ENCODE peak calls at places on chromosomes 13 and 19, in four cellular contexts. M, S, R and E are unnamed samples.

GRCh38 chr13:49399801-49400472 is 43.9 kb downstream of the CAB39L start:
- ATAC-seq in M (no peak), S (no peak), R (no peak), E (no peak)

GRCh38 chr19:1657632-1658445 is 5.4 kb upstream of the TCF3 start:
- ATAC-seq in M (no peak), S (no peak), R (peak), E (no peak)

GRCh38 chr13:31201341-31202024 is 1.7 kb downstream of the B3GLCT start:
- ATAC-seq in M (no peak), S (no peak), R (no peak), E (no peak)

GRCh38 chr19:39828015-39828633 is 5.8 kb downstream of the DYRK1B start:
- ATAC-seq in M (no peak), S (no peak), R (no peak), E (no peak)

GRCh38 chr13:43720780-43721397 is 65.9 kb downstream of the ENOX1 start:
- ATAC-seq in M (no peak), S (no peak), R (no peak), E (no peak)

GRCh38 chr13:31134055-31134711 is 27.5 kb downstream of the HSPH1 start:
- ATAC-seq in M (no peak), S (no peak), R (no peak), E (no peak)

GRCh38 chr19:14006766-14007562 is 844 bp upstream of the RFX1 start:
- ATAC-seq in M (peak), S (peak), R (peak), E (peak)

GRCh38 chr13:95783747-95784146 is 106.8 kb downstream of the DNAJC3 start:
- ATAC-seq in M (no peak), S (no peak), R (no peak), E (no peak)

GRCh38 chr13:48492123-48493075 is 40.5 kb downstream of the RCBTB2 start:
- ATAC-seq in M (no peak), S (peak), R (peak), E (peak)

GRCh38 chr19:41799444-41800000 is 3.1 kb downstream of the CEACAM3 start:
- ATAC-seq in M (peak), S (no peak), R (peak), E (no peak)

GRCh38 chr19:5273782-5274181 is 66.8 kb downstream of the PTPRS start:
- ATAC-seq in M (no peak), S (no peak), R (no peak), E (no peak)

GRCh38 chr19:1287622-1288527 is 2.2 kb downstream of the EFNA2 start:
- ATAC-seq in M (no peak), S (peak), R (no peak), E (no peak)

GRCh38 chr13:48506092-48506701 is 26.7 kb downstream of the RCBTB2 start:
- ATAC-seq in M (no peak), S (no peak), R (no peak), E (peak)

GRCh38 chr13:50685491-50685890 is 158.0 kb downstream of the DLEU7 start:
- ATAC-seq in M (no peak), S (no peak), R (no peak), E (no peak)

GRCh38 chr13:35469781-35470380 is 6.6 kb downstream of the MAB21L1 start:
- ATAC-seq in M (no peak), S (no peak), R (no peak), E (no peak)

GRCh38 chr19:36213793-36214387 is 575 bp downstream of the ZNF565 start:
- ATAC-seq in M (no peak), S (no peak), R (peak), E (no peak)

GRCh38 chr19:5948697-5949564 is 29.0 kb downstream of the RANBP3 start:
- ATAC-seq in M (no peak), S (no peak), R (no peak), E (no peak)

GRCh38 chr19:38653028-38653571 is 5.7 kb downstream of the ACTN4 start:
- ATAC-seq in M (peak), S (peak), R (no peak), E (peak)
- TF ChIP-seq POLR2AphosphoS5 in M (no peak), S (no peak), R (no peak), E (peak)

GRCh38 chr13:113862766-113863510 is 938 bp downstream of the GAS6 start:
- ATAC-seq in M (no peak), S (peak), R (peak), E (peak)
- TF ChIP-seq EP300 in M (no peak), S (no peak), R (no peak), E (no peak)

GRCh38 chr19:45506991-45507863 is at the start of gene VASP:
- ATAC-seq in M (peak), S (peak), R (peak), E (peak)
- TF ChIP-seq POLR2A in M (peak), S (peak), R (peak), E (peak)

GRCh38 chr19:29983568-29983967 is 41.5 kb downstream of the URI1 start:
- ATAC-seq in M (no peak), S (no peak), R (no peak), E (no peak)

GRCh38 chr19:29992233-29992867 is 50.3 kb downstream of the URI1 start:
- ATAC-seq in M (no peak), S (no peak), R (no peak), E (no peak)

GRCh38 chr19:29988351-29988750 is 46.3 kb downstream of the URI1 start:
- ATAC-seq in M (peak), S (peak), R (no peak), E (no peak)
- TF ChIP-seq POLR2AphosphoS5 in M (no peak), S (peak), R (no peak), E (no peak)

DNA sequence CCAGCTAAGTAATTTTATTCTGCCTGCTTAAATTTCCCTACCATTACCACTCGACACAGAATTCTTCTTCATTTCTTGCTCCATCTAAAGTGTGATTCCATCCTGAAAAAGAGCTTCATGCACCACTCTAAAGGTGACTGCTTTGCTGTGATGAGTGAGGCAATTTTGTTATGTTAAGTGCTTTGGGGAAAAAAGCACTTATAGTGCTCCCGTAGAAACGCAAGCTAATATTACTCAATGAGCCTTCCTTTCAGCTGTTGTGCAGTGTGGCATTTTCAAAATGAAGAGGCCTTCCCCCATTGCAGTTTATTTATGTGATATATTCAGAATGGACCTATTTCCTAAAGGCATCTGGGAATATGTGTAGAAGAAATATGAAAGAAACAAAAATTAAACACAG is 211.9 kb downstream of the DCT start:
- ATAC-seq in M (no peak), S (no peak), R (no peak), E (no peak)
- TF ChIP-seq EP300 in M (no peak), S (no peak), R (no peak), E (no peak)